ENCODE peak calls at places on chromosome 3, in eight cellular contexts. One of them, this sample, is unnamed.

GRCh38 chr3:52104664-52105281 is 48.4 kb upstream of the DUSP7 start:
- DNase-seq in spleen: peak; percentile 36
- DNase-seq in upper lobe of left lung: no peak
- DNase-seq in heart left ventricle: no peak
- DNase-seq in endothelial cell of umbilical vein: no peak
- DNase-seq in tibial nerve: no peak
- DNase-seq in K562: no peak
- DNase-seq in HCT116: no peak
- DNase-seq in this sample: no peak

GRCh38 chr3:129121792-129122696 is at the start of gene RAB43:
- DNase-seq in upper lobe of left lung: peak; percentile 93
- DNase-seq in endothelial cell of umbilical vein: peak; percentile 75
- DNase-seq in K562: peak; percentile 97
- DNase-seq in spleen: peak; percentile 95
- DNase-seq in HCT116: peak; percentile 74
- DNase-seq in heart left ventricle: peak; percentile 92
- DNase-seq in tibial nerve: peak; percentile 78
- DNase-seq in this sample: peak; percentile 98

GRCh38 chr3:132788299-132788698 is 66.1 kb upstream of the NPHP3 start:
- DNase-seq in HCT116: peak; percentile 8
- DNase-seq in K562: no peak
- DNase-seq in upper lobe of left lung: peak; percentile 22
- DNase-seq in heart left ventricle: peak; percentile 33
- DNase-seq in spleen: no peak
- DNase-seq in endothelial cell of umbilical vein: peak; percentile 52
- DNase-seq in tibial nerve: no peak
- DNase-seq in this sample: peak; percentile 25

GRCh38 chr3:192819001-192819569 is 91.7 kb upstream of the FGF12 start:
- DNase-seq in upper lobe of left lung: no peak
- DNase-seq in HCT116: peak; percentile 59
- DNase-seq in spleen: no peak
- DNase-seq in heart left ventricle: no peak
- DNase-seq in tibial nerve: no peak
- DNase-seq in K562: no peak
- DNase-seq in endothelial cell of umbilical vein: peak; percentile 83
- DNase-seq in this sample: no peak

GRCh38 chr3:185423178-185423577 is 60.2 kb downstream of the MAP3K13 start:
- DNase-seq in spleen: no peak
- DNase-seq in heart left ventricle: no peak
- DNase-seq in HCT116: no peak
- DNase-seq in endothelial cell of umbilical vein: peak; percentile 39
- DNase-seq in upper lobe of left lung: peak; percentile 41
- DNase-seq in K562: no peak
- DNase-seq in tibial nerve: no peak
- DNase-seq in this sample: no peak

GRCh38 chr3:27721717-27722564 is at the start of gene EOMES:
- DNase-seq in upper lobe of left lung: no peak
- DNase-seq in K562: no peak
- DNase-seq in spleen: peak; percentile 91
- DNase-seq in heart left ventricle: no peak
- DNase-seq in tibial nerve: no peak
- DNase-seq in endothelial cell of umbilical vein: peak; percentile 29
- DNase-seq in HCT116: peak; percentile 73
- DNase-seq in this sample: no peak

GRCh38 chr3:355622-356021 is 159.1 kb downstream of the CHL1 start:
- DNase-seq in HCT116: no peak
- DNase-seq in endothelial cell of umbilical vein: no peak
- DNase-seq in K562: no peak
- DNase-seq in upper lobe of left lung: no peak
- DNase-seq in heart left ventricle: no peak
- DNase-seq in spleen: no peak
- DNase-seq in tibial nerve: no peak
- DNase-seq in this sample: no peak

GRCh38 chr3:30655187-30655812 is 48.9 kb downstream of the TGFBR2 start:
- DNase-seq in HCT116: no peak
- DNase-seq in heart left ventricle: no peak
- DNase-seq in spleen: no peak
- DNase-seq in K562: no peak
- DNase-seq in endothelial cell of umbilical vein: peak; percentile 83
- DNase-seq in tibial nerve: no peak
- DNase-seq in upper lobe of left lung: no peak
- DNase-seq in this sample: no peak

GRCh38 chr3:65033577-65033976 is 345.8 kb upstream of the ADAMTS9 start:
- DNase-seq in endothelial cell of umbilical vein: no peak
- DNase-seq in heart left ventricle: no peak
- DNase-seq in upper lobe of left lung: no peak
- DNase-seq in spleen: no peak
- DNase-seq in HCT116: no peak
- DNase-seq in tibial nerve: no peak
- DNase-seq in K562: no peak
- DNase-seq in this sample: no peak

GRCh38 chr3:186609247-186609868 is 3.5 kb upstream of the AHSG start:
- DNase-seq in upper lobe of left lung: no peak
- DNase-seq in tibial nerve: no peak
- DNase-seq in spleen: no peak
- DNase-seq in HCT116: peak; percentile 41
- DNase-seq in K562: no peak
- DNase-seq in heart left ventricle: no peak
- DNase-seq in endothelial cell of umbilical vein: no peak
- DNase-seq in this sample: no peak

GRCh38 chr3:127493924-127494646 is 96.4 kb downstream of the TPRA1 start:
- DNase-seq in K562: no peak
- DNase-seq in heart left ventricle: no peak
- DNase-seq in endothelial cell of umbilical vein: no peak
- DNase-seq in spleen: no peak
- DNase-seq in HCT116: no peak
- DNase-seq in tibial nerve: no peak
- DNase-seq in upper lobe of left lung: no peak
- DNase-seq in this sample: no peak

GRCh38 chr3:190721330-190721729 is 141.2 kb downstream of the GMNC start:
- DNase-seq in K562: no peak
- DNase-seq in endothelial cell of umbilical vein: no peak
- DNase-seq in heart left ventricle: no peak
- DNase-seq in upper lobe of left lung: no peak
- DNase-seq in spleen: no peak
- DNase-seq in tibial nerve: no peak
- DNase-seq in HCT116: no peak
- DNase-seq in this sample: no peak

DNA sequence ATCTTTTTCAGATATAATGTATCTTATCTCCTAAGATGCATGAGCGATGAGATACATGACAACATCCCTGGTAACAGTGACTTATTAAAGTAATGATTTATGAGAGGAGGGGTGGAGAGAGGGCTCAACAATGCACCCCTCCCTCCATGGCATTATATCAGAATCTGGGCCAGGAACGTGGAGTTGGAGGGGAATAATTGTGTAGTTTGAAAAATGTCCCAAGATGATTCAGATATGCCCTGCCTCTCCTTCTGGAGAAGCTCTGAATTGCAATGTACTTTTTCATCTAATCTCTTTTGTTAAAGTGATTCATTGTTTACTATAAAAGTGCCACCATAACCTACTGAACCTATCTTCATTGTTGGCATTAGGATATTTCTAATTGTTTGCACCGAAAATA is 86.5 kb downstream of the FRMD4B start:
- DNase-seq in endothelial cell of umbilical vein: peak; percentile 9
- DNase-seq in heart left ventricle: no peak
- DNase-seq in upper lobe of left lung: no peak
- DNase-seq in spleen: no peak
- DNase-seq in HCT116: no peak
- DNase-seq in K562: no peak
- DNase-seq in tibial nerve: no peak
- DNase-seq in this sample: no peak
- TF ChIP-seq CTCF in endothelial cell of umbilical vein: peak; percentile 23
- TF ChIP-seq CTCF in heart left ventricle: no peak
- TF ChIP-seq CTCF in upper lobe of left lung: no peak
- TF ChIP-seq CTCF in spleen: no peak
- TF ChIP-seq CTCF in HCT116: no peak
- TF ChIP-seq CTCF in K562: no peak
- TF ChIP-seq CTCF in tibial nerve: no peak
- TF ChIP-seq CTCF in this sample: no peak

DNA sequence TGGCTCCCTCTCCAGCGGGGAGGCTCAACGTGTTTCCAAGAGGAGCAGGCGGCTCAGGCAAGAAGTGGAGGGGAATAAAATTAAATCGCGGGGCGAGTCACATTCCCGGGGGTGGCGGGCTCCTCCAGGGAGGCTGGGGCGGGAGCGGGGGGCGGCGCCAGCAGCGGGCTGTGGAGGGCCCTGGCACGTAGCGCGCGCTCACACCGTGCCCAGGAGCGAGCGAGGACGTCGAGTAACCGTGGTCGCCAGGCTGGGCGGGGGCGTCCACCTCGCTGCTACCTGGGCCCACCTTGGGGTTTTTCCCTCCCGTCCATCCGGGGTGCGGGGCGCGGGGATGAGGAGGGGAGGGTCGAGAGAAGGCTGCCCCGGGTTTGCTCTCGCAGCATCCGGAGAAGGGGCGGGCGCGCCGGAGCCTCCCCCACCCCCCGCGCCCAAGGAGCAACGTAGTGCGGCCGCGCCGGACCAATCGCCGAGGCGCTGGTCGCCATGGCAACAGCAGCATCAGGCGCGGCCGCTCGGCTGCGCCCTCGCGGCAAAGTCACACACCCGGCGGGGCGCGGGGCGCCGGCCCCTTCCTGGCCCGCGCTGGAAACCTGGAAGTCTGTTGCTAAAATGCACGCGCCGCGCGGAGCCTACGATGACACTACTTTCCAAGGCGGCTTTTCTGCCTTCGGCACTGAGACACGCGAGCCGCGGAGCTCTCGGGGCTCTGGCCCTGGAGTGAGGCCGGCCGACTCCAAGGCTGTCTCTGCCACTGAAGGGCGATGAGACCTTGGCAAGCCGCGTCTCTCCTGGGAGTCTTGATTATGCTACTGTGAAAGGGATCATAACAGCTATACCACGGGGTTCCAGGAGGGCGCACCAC is at the start of gene IQSEC1:
- DNase-seq in spleen: peak; percentile 94
- DNase-seq in endothelial cell of umbilical vein: no peak
- DNase-seq in K562: peak; percentile 70
- DNase-seq in HCT116: no peak
- DNase-seq in heart left ventricle: peak; percentile 62
- DNase-seq in tibial nerve: no peak
- DNase-seq in upper lobe of left lung: peak; percentile 36
- DNase-seq in this sample: no peak
- TF ChIP-seq POLR2A in spleen: no peak
- TF ChIP-seq POLR2A in endothelial cell of umbilical vein: no peak
- TF ChIP-seq POLR2A in K562: no peak
- TF ChIP-seq POLR2A in HCT116: no peak
- TF ChIP-seq POLR2A in heart left ventricle: no peak
- TF ChIP-seq POLR2A in tibial nerve: no peak
- TF ChIP-seq POLR2A in upper lobe of left lung: no peak
- TF ChIP-seq POLR2A in this sample: no peak

GRCh38 chr3:32372213-32372490 is 19.5 kb upstream of the CMTM7 start:
- DNase-seq in K562: no peak
- DNase-seq in endothelial cell of umbilical vein: no peak
- DNase-seq in tibial nerve: no peak
- DNase-seq in spleen: no peak
- DNase-seq in heart left ventricle: no peak
- DNase-seq in HCT116: no peak
- DNase-seq in upper lobe of left lung: no peak
- DNase-seq in this sample: no peak

GRCh38 chr3:32376098-32376497 is 15.6 kb upstream of the CMTM7 start:
- DNase-seq in HCT116: no peak
- DNase-seq in heart left ventricle: no peak
- DNase-seq in upper lobe of left lung: no peak
- DNase-seq in spleen: no peak
- DNase-seq in tibial nerve: no peak
- DNase-seq in K562: no peak
- DNase-seq in endothelial cell of umbilical vein: peak; percentile 68
- DNase-seq in this sample: no peak

GRCh38 chr3:32375596-32375930 is 16.1 kb upstream of the CMTM7 start:
- DNase-seq in spleen: no peak
- DNase-seq in endothelial cell of umbilical vein: no peak
- DNase-seq in tibial nerve: no peak
- DNase-seq in K562: no peak
- DNase-seq in upper lobe of left lung: no peak
- DNase-seq in HCT116: no peak
- DNase-seq in heart left ventricle: no peak
- DNase-seq in this sample: no peak

GRCh38 chr3:32373844-32374243 is 17.8 kb upstream of the CMTM7 start:
- DNase-seq in upper lobe of left lung: no peak
- DNase-seq in K562: peak; percentile 49
- DNase-seq in tibial nerve: no peak
- DNase-seq in endothelial cell of umbilical vein: no peak
- DNase-seq in HCT116: no peak
- DNase-seq in heart left ventricle: no peak
- DNase-seq in spleen: no peak
- DNase-seq in this sample: no peak

DNA sequence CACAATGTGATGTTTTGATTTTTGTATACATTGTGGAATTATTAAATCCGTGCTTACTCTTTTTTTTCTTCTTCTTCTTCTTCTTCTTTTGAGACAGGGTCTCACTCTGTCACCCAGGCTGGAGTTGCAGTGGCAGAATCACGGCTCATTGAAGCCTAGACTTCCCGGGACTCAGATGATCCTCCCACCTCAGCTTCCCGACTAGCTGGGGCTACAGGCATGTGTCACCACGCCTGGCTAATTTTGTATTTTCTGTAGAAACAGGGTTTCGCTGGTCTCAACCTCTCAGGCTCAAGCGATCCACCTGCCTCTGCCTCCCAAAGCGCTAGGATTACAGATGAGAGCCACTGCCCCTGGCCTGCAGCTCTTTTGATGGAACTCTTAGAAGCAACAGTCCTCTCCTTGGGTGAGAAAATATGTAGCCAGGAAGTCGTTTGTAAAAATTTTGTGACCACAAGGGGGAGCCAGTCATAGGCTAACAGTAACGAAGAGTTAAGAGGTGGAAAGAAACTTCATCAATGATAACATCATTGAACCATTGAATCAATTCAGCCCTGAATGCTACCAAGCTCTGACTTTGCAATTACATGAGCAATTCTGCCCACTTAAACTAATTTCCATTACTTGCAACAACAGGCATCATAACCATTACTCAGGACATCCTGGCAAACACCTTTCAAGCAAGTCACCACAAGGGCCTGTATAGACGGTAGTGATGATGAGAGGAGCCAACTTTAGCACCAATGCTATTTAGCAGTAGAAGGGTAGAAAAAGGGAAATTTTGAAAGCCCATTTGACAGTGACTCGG is 16.7 kb upstream of the CMTM7 start:
- DNase-seq in upper lobe of left lung: peak; percentile 43
- DNase-seq in heart left ventricle: peak; percentile 60
- DNase-seq in spleen: no peak
- DNase-seq in tibial nerve: peak; percentile 51
- DNase-seq in K562: peak; percentile 54
- DNase-seq in endothelial cell of umbilical vein: peak; percentile 80
- DNase-seq in HCT116: peak; percentile 63
- DNase-seq in this sample: peak; percentile 77
- H3K4me3 ChIP-seq in upper lobe of left lung: no peak overlapping the region
- H3K4me3 ChIP-seq in heart left ventricle: no peak overlapping the region
- H3K4me3 ChIP-seq in spleen: no peak overlapping the region
- H3K4me3 ChIP-seq in tibial nerve: no peak overlapping the region
- H3K4me3 ChIP-seq in K562: no peak overlapping the region
- H3K4me3 ChIP-seq in endothelial cell of umbilical vein: no peak overlapping the region
- H3K4me3 ChIP-seq in HCT116: no peak overlapping the region
- H3K4me3 ChIP-seq in this sample: no peak overlapping the region

DNA sequence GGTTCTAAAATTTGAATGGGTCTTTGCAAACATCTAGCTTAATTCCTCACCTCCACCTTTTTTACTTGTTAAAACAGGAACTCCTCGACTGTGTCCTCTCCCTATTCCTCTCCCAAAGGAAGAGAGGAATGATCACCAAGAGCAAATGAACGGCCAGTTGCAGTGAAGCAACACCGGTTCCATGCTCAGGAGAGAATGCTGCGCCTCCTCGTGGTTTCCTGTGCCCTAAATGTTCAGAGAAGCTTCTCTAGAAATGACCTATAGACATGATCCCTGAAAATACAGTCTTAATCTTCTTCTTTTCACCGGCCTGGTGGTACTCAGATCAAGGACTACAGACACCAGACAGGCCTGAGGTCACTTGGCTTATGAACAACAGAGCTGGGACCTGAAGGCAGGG is 65.1 kb upstream of the GUCA1C start:
- DNase-seq in HCT116: no peak
- DNase-seq in heart left ventricle: no peak
- DNase-seq in spleen: no peak
- DNase-seq in K562: no peak
- DNase-seq in tibial nerve: no peak
- DNase-seq in upper lobe of left lung: no peak
- DNase-seq in endothelial cell of umbilical vein: no peak
- DNase-seq in this sample: no peak
- TF ChIP-seq CTCF in HCT116: no peak
- TF ChIP-seq CTCF in heart left ventricle: no peak
- TF ChIP-seq CTCF in spleen: no peak
- TF ChIP-seq CTCF in K562: no peak
- TF ChIP-seq CTCF in tibial nerve: no peak
- TF ChIP-seq CTCF in upper lobe of left lung: no peak
- TF ChIP-seq CTCF in endothelial cell of umbilical vein: no peak
- TF ChIP-seq CTCF in this sample: no peak

This sample was measured in lower leg skin.